ENCODE peak calls at places on chromosomes 6 and 20, in nine cellular contexts. W is neural progenitor cell, S is A549, V is upper lobe of right lung, X is psoas muscle, Q is foreskin keratinocyte, I is tibial nerve, E is left lung, F is ovary. H is an unnamed sample.

GRCh38 chr6:30740993-30741784 is 1.3 kb downstream of the FLOT1 start:
- DNase-seq in I (no peak), F (no peak), V (no peak), S (no peak), W (no peak), Q (no peak), X (no peak), E (no peak), H (no peak)

GRCh38 chr20:47502801-47503239 is 1.1 kb downstream of the NCOA3 start:
- DNase-seq in E (no peak), I (peak), V (no peak), S (peak), W (peak), X (no peak), Q (no peak), F (no peak), H (peak)

GRCh38 chr20:44074252-44075151 is 112.5 kb downstream of the JPH2 start:
- DNase-seq in I (no peak), V (peak), E (peak), Q (no peak), S (no peak), X (no peak), W (no peak), F (peak), H (no peak)

GRCh38 chr20:5766085-5766764 is 16.0 kb downstream of the SHLD1 start:
- DNase-seq in Q (no peak), V (no peak), X (peak), I (no peak), W (no peak), S (no peak), E (no peak), F (no peak), H (no peak)

GRCh38 chr6:129965096-129965495 is 53.3 kb upstream of the L3MBTL3 start:
- DNase-seq in X (no peak), Q (no peak), F (no peak), E (no peak), W (no peak), I (no peak), V (no peak), S (no peak), H (no peak)

GRCh38 chr6:32317532-32317931 is 54.2 kb downstream of the TSBP1 start:
- DNase-seq in Q (no peak), F (no peak), I (no peak), X (no peak), E (no peak), S (no peak), W (no peak), V (no peak), H (no peak)

GRCh38 chr20:19110866-19111460 is 101.5 kb upstream of the SLC24A3 start:
- DNase-seq in F (no peak), E (no peak), I (no peak), X (no peak), Q (no peak), W (no peak), S (no peak), V (no peak), H (no peak)

GRCh38 chr6:169162968-169163903 is 90.4 kb downstream of the THBS2 start:
- DNase-seq in S (peak), E (peak), I (peak), X (peak), W (no peak), Q (peak), V (no peak), F (peak), H (peak)

GRCh38 chr6:117600008-117600743 is 2.1 kb downstream of the GOPC start:
- DNase-seq in X (no peak), V (no peak), W (no peak), Q (no peak), I (no peak), E (no peak), F (no peak), S (peak), H (no peak)

GRCh38 chr20:635609-636338 is 17.2 kb downstream of the SRXN1 start:
- DNase-seq in I (no peak), X (no peak), V (peak), W (no peak), F (no peak), E (no peak), Q (no peak), S (no peak), H (no peak)

GRCh38 chr6:169167581-169168301 is 85.9 kb downstream of the THBS2 start:
- DNase-seq in E (no peak), F (peak), I (no peak), Q (no peak), V (peak), W (no peak), S (no peak), X (no peak), H (peak)

GRCh38 chr20:16580127-16580526 is 6.9 kb upstream of the KIF16B start:
- DNase-seq in F (no peak), I (no peak), V (no peak), W (peak), E (no peak), X (peak), S (peak), Q (peak), H (peak)

GRCh38 chr6:148513145-148514071 is 170.8 kb downstream of the SASH1 start:
- DNase-seq in W (no peak), V (no peak), I (no peak), E (no peak), X (peak), S (no peak), F (no peak), Q (no peak), H (no peak)

GRCh38 chr6:37048851-37049734 is 43.6 kb downstream of the FGD2 start:
- DNase-seq in X (peak), V (no peak), S (no peak), Q (peak), F (peak), W (no peak), E (no peak), I (peak), H (peak)

GRCh38 chr6:170420791-170421776 is 114.5 kb downstream of the FAM120B start:
- DNase-seq in F (no peak), E (peak), V (no peak), W (no peak), I (no peak), Q (no peak), X (no peak), S (no peak), H (no peak)

GRCh38 chr6:112109267-112109666 is 21.9 kb downstream of the FAM229B start:
- DNase-seq in Q (no peak), V (no peak), S (no peak), I (no peak), E (peak), W (peak), X (no peak), F (no peak), H (no peak)

GRCh38 chr6:142950291-142950690 is 5.3 kb upstream of the HIVEP2 start:
- DNase-seq in Q (peak), W (no peak), V (no peak), X (no peak), S (peak), I (no peak), F (no peak), E (no peak), H (no peak)

GRCh38 chr6:147881432-147881831 is 372.9 kb downstream of the SAMD5 start:
- DNase-seq in W (peak), Q (no peak), I (no peak), E (no peak), F (no peak), S (no peak), V (no peak), X (no peak), H (no peak)

GRCh38 chr20:24405810-24406209 is 63.6 kb upstream of the SYNDIG1 start:
- DNase-seq in X (no peak), E (no peak), V (no peak), F (no peak), I (no peak), Q (no peak), S (no peak), W (no peak), H (no peak)

GRCh38 chr20:64188682-64189529 is 24.7 kb downstream of the MYT1 start:
- DNase-seq in I (peak), W (peak), V (no peak), X (no peak), E (no peak), S (peak), Q (peak), F (no peak), H (peak)

GRCh38 chr20:44295995-44296394 is 15.0 kb downstream of the FITM2 start:
- DNase-seq in F (no peak), W (no peak), E (no peak), I (no peak), V (peak), S (no peak), X (no peak), Q (no peak), H (no peak)

GRCh38 chr6:35026434-35027222 is 114.5 kb downstream of the TCP11 start:
- DNase-seq in S (no peak), I (no peak), F (no peak), X (no peak), V (no peak), E (no peak), Q (peak), W (no peak), H (peak)

GRCh38 chr20:57584768-57585461 is 24.0 kb downstream of the PCK1 start:
- DNase-seq in F (no peak), Q (no peak), S (no peak), E (no peak), X (no peak), V (no peak), W (no peak), I (no peak), H (no peak)

GRCh38 chr6:130143709-130144108 is 79.0 kb downstream of the SAMD3 start:
- DNase-seq in F (no peak), E (no peak), V (no peak), W (no peak), X (no peak), Q (peak), S (no peak), I (no peak), H (no peak)

GRCh38 chr20:31975874-31976273 is 7.9 kb downstream of the XKR7 start:
- DNase-seq in F (no peak), Q (no peak), I (no peak), V (no peak), E (no peak), S (no peak), W (no peak), X (no peak), H (no peak)

GRCh38 chr20:52869276-52869675 is 102.9 kb upstream of the TSHZ2 start:
- DNase-seq in S (no peak), X (no peak), E (no peak), F (no peak), I (no peak), Q (no peak), V (no peak), W (no peak), H (no peak)

GRCh38 chr6:156686940-156687874 is 90.0 kb upstream of the ARID1B start:
- DNase-seq in E (peak), S (peak), X (peak), W (peak), F (peak), I (peak), V (peak), Q (peak), H (peak)

GRCh38 chr20:1998193-1998520 is 4.3 kb upstream of the PDYN start:
- DNase-seq in F (no peak), X (no peak), V (no peak), Q (no peak), S (no peak), W (no peak), E (no peak), I (no peak), H (no peak)
- TF ChIP-seq CTCF in F (no peak), X (no peak), V (no peak), Q (no peak), S (no peak), W (no peak), E (no peak), I (no peak), H (no peak)

DNA sequence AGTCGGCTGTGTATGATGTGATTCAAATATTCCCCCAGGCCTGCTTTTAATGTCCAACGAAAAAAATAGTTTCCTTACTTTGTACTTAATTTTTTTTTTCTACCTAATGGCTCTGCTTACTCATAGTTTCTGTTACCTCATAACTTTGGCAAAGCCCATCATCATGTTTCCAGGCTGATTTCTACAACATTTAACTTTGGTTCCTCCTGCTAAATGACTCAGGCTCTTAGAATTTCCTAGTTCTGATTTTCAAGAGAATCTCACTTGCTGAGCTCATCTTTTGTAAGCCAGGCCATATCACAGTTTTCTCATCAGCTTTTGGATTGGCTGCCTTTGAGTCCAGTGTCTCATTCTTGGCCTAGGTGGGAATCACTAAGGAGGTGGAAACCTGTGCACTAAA is 323.1 kb downstream of the HDGFL1 start:
- DNase-seq in S (peak), W (no peak), Q (peak), I (peak), V (no peak), F (no peak), X (no peak), E (no peak), H (peak)
- H3K27ac ChIP-seq in S (peak), W (no peak), Q (peak), I (no peak), V (no peak), F (no peak), X (peak), E (peak), H (no peak)

GRCh38 chr6:1817033-1817761 is 207.5 kb downstream of the FOXC1 start:
- DNase-seq in W (no peak), Q (peak), I (no peak), X (no peak), S (no peak), F (no peak), E (no peak), V (no peak), H (no peak)

GRCh38 chr6:1819007-1819406 is 209.3 kb downstream of the FOXC1 start:
- DNase-seq in F (no peak), Q (peak), W (no peak), I (no peak), V (no peak), E (no peak), S (no peak), X (no peak), H (no peak)

GRCh38 chr6:1820714-1821113 is 211.0 kb downstream of the FOXC1 start:
- DNase-seq in V (no peak), W (no peak), S (no peak), X (no peak), E (no peak), I (no peak), F (no peak), Q (no peak), H (no peak)

GRCh38 chr6:1821188-1822183 is 211.8 kb downstream of the FOXC1 start:
- DNase-seq in F (no peak), V (no peak), S (no peak), E (no peak), I (no peak), W (no peak), Q (no peak), X (no peak), H (no peak)

GRCh38 chr6:1820165-1820564 is 210.4 kb downstream of the FOXC1 start:
- DNase-seq in Q (no peak), I (no peak), S (no peak), F (no peak), X (no peak), W (no peak), E (no peak), V (no peak), H (no peak)
- TF ChIP-seq CTCF in Q (no peak), I (no peak), S (no peak), F (no peak), X (no peak), W (no peak), E (no peak), V (no peak), H (no peak)

DNA sequence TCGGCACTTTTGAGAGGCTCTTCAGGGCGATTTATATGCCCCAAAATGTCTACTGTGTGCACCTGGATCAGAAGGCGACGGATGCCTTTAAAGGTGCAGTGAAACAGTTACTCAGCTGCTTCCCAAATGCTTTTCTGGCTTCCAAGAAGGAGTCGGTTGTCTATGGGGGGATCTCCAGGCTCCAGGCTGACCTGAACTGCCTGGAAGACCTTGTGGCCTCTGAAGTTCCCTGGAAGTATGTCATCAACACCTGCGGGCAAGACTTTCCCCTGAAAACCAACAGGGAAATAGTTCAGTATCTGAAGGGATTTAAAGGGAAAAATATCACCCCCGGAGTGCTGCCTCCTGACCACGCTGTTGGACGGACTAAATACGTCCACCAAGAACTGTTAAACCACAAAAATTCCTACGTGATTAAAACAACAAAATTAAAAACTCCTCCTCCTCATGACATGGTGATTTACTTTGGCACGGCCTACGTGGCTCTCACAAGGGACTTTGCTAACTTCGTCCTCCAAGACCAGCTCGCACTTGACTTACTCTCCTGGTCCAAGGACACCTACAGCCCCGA is 8.2 kb downstream of the GCNT2 start:
- DNase-seq in E (no peak), X (no peak), V (no peak), F (no peak), Q (no peak), I (no peak), S (no peak), W (no peak), H (no peak)
- H3K27ac ChIP-seq in E (peak), X (peak), V (peak), F (no peak), Q (no peak), I (no peak), S (peak), W (no peak), H (no peak)

GRCh38 chr6:138945354-138945753 is 42.7 kb downstream of the REPS1 start:
- DNase-seq in I (no peak), V (no peak), X (no peak), W (no peak), S (peak), E (no peak), Q (no peak), F (no peak), H (peak)
- TF ChIP-seq CTCF in I (no peak), V (no peak), X (no peak), W (peak), S (no peak), E (no peak), Q (peak), F (no peak), H (no peak)

DNA sequence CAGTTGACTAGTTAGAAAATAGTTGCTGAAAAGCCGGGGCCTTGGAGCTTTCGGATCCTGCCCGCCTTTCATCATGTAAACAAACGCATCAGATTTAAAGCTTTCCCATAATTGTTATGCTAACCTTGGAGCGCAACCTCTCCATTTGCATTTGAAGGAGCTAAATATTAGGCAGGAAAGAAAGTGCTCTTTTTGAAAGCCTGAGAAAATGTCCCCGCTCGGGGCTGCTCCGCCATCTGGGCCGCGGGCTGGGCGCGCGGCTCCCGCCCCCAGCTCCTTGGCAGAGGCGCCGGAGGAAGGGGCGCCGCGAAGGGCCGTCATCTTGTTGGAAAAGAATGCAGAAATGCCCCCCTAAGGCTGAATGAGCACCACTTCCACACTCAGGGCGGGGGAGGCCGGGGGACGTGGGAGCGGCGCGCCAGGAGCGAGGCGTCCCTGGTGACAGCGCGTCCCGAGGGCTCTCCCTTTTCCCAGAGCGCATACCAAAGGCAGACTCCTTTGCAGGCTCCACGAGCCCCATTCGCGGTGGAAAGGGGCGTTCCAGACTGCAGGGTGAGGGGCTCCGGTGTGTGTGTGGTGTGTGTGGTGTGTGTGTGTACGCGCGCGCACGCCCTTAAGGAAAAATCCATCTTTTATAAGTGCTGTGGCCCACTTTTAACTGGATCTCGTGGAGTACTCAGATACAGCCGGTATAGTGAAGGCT is 145.6 kb upstream of the ID4 start:
- DNase-seq in F (no peak), W (peak), X (no peak), I (no peak), E (peak), Q (no peak), V (no peak), S (no peak), H (no peak)
- H3K27ac ChIP-seq in F (no peak), W (peak), X (no peak), I (no peak), E (no peak), Q (no peak), V (no peak), S (no peak), H (no peak)

DNA sequence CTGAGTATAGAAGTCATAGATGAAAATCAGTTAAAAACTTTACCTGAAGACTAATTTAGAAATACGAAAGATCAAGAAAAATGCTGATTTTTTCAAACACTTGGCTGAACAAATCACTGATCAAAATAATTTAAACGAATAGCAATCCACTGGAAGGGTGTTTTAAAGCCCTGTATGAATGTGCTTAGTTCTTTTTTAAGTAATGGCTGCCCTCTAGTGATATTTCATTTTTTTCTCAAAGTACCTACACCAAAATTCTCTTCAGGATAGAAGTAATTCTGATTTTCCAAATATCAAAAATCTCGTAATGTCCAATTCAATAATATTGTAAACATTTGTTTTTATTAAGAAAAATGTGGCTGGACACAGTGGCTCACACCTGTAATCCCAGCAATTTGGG is 32.5 kb downstream of the AKAP7 start:
- DNase-seq in F (no peak), W (no peak), X (no peak), Q (no peak), E (no peak), S (no peak), V (no peak), I (no peak), H (no peak)
- TF ChIP-seq CTCF in F (no peak), W (peak), X (no peak), Q (peak), E (no peak), S (no peak), V (no peak), I (no peak), H (no peak)

DNA sequence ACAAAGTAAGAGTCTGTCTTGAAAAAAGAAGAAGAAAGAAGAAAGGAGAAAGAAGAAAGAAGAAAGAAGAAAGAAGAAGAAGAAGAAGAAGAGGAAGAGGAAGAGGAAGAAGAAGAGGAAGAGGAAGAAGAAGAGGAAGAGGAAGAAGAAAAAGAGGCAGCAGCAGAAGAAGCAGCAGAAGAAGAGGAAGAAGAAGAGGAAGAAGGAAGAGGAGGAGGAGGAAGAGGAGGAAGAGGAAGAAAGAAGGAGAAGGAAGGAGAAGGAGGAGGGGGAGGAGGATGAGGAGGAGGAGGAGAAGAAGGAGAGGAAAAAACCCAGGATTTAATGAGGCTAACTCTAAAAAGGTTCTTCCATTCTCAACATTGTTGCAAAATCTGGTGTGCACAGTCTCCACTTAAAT is 95.4 kb upstream of the PDE10A start:
- DNase-seq in W (no peak), Q (no peak), F (no peak), I (no peak), E (no peak), S (no peak), X (no peak), V (no peak), H (no peak)
- H3K27ac ChIP-seq in W (no peak), Q (no peak), F (no peak), I (no peak), E (no peak), S (no peak), X (no peak), V (no peak), H (no peak)

GRCh38 chr6:11495565-11496145 is 41.9 kb upstream of the TMEM170B start:
- DNase-seq in F (no peak), I (no peak), X (no peak), Q (no peak), V (no peak), E (no peak), S (no peak), W (no peak), H (no peak)
- TF ChIP-seq CTCF in F (no peak), I (no peak), X (no peak), Q (no peak), V (no peak), E (no peak), S (no peak), W (no peak), H (no peak)

GRCh38 chr6:43944908-43945777 is 175.1 kb downstream of the VEGFA start:
- DNase-seq in Q (no peak), V (no peak), E (no peak), I (no peak), X (no peak), S (no peak), F (no peak), W (no peak), H (no peak)
- H3K27ac ChIP-seq in Q (no peak), V (no peak), E (no peak), I (no peak), X (no peak), S (no peak), F (no peak), W (no peak), H (no peak)

H was measured in RWPE1.